ENCODE peak calls at places on chromosomes 5 and 9, in six cellular contexts. C is PC-3, Q is HL-60, Z is fibroblast of lung, H is HCT116, V is fibroblast of mammary gland. I is an unnamed sample.

GRCh38 chr9:132146015-132146414 is 15.8 kb upstream of the NTNG2 start:
- DNase-seq in Q (no peak), C (no peak), Z (no peak), H (no peak), V (no peak), I (no peak)

GRCh38 chr9:91063471-91063870 is 261.9 kb downstream of the SYK start:
- DNase-seq in C (no peak), Z (no peak), Q (no peak), V (no peak), H (no peak), I (no peak)

GRCh38 chr5:179371681-179372675 is 26.7 kb upstream of the ADAMTS2 start:
- DNase-seq in C (no peak), V (no peak), Q (no peak), Z (no peak), H (no peak), I (no peak)

GRCh38 chr5:135553688-135554462 is 18.1 kb upstream of the NEUROG1 start:
- DNase-seq in V (peak), C (peak), Q (no peak), H (peak), Z (no peak), I (peak)

GRCh38 chr9:129006328-129007034 is 21.6 kb downstream of the SH3GLB2 start:
- DNase-seq in Q (peak), Z (peak), V (peak), H (peak), C (peak), I (peak)

GRCh38 chr9:110291921-110292575 is 35.7 kb upstream of the TXN start:
- DNase-seq in V (no peak), Q (no peak), C (peak), H (no peak), Z (no peak), I (peak)

GRCh38 chr5:132947661-132948060 is 15.8 kb downstream of the AFF4 start:
- DNase-seq in Q (no peak), Z (no peak), H (no peak), V (peak), C (no peak), I (peak)

GRCh38 chr5:176812269-176813259 is 2.2 kb downstream of the UNC5A start:
- DNase-seq in H (no peak), Z (no peak), Q (peak), C (no peak), V (peak), I (peak)

GRCh38 chr9:137053944-137054931 is at the start of gene ENTPD2:
- DNase-seq in H (no peak), Q (no peak), C (peak), V (no peak), Z (no peak), I (peak)

GRCh38 chr5:9898319-9898718 is 268.2 kb upstream of the TAS2R1 start:
- DNase-seq in Q (peak), C (peak), Z (peak), H (peak), V (peak), I (peak)

GRCh38 chr5:148347706-148348105 is 12.3 kb downstream of the SPINK9 start:
- DNase-seq in C (peak), Q (no peak), V (no peak), H (no peak), Z (no peak), I (no peak)

GRCh38 chr9:70298245-70298771 is 39.5 kb downstream of the SMC5 start:
- DNase-seq in V (no peak), Q (no peak), C (peak), Z (no peak), H (no peak), I (no peak)

GRCh38 chr9:118957585-118957984 is 411.6 kb downstream of the BRINP1 start:
- DNase-seq in H (no peak), V (peak), Q (no peak), C (no peak), Z (no peak), I (no peak)

GRCh38 chr5:82886911-82887310 is 190.3 kb downstream of the TMEM167A start:
- DNase-seq in C (peak), V (no peak), Z (no peak), H (no peak), Q (no peak), I (no peak)

GRCh38 chr5:138538943-138539627 is 4.0 kb downstream of the ETF1 start:
- DNase-seq in C (no peak), Z (no peak), H (no peak), V (no peak), Q (no peak), I (no peak)

GRCh38 chr5:138539791-138540190 is 3.2 kb downstream of the ETF1 start:
- DNase-seq in Q (no peak), V (no peak), H (no peak), Z (no peak), C (no peak), I (no peak)

GRCh38 chr5:138533973-138534941 is 8.8 kb downstream of the ETF1 start:
- DNase-seq in V (no peak), Z (no peak), C (no peak), H (no peak), Q (no peak), I (no peak)

GRCh38 chr5:138536215-138536614 is 6.8 kb downstream of the ETF1 start:
- DNase-seq in H (no peak), C (no peak), Z (no peak), V (no peak), Q (no peak), I (no peak)

DNA sequence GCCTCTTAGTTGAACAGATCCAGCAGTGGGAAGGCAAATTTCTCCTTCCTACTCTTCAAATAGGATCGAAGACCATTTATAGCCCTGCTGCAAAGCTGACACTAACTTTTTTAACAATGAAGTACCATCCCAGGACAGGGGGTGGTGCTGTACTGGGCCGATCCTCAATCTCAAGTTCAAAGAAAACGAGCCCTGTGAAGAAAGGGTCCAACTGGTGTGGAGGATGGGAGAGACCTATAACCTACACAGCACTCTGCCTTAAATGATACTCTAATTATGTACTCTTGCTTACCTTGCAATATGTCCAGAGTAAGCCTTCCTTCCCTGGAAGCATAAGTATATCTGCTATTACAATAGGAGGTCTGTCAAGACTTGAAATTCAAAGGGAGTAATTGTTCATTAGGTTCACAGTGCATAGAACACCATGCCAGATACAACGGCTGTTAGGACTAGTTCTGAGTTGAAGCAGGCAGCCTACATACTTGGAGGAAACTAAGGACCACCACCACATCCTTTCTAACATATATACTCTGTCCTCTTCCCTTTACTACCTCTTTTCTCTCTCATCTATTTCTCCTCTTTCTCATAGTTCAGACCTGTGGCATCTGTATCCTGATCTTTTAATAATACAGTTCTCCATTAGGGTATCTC is 6.2 kb downstream of the ETF1 start:
- DNase-seq in Z (no peak), V (peak), C (no peak), H (no peak), Q (no peak), I (no peak)
- TF ChIP-seq CTCF in Z (peak), V (peak), C (peak), H (peak), Q (no peak), I (peak)

GRCh38 chr5:64210866-64211265 is 45.2 kb downstream of the RNF180 start:
- DNase-seq in H (no peak), V (peak), C (peak), Q (no peak), Z (peak), I (peak)

GRCh38 chr5:64206653-64207052 is 41.0 kb downstream of the RNF180 start:
- DNase-seq in Z (no peak), H (no peak), C (peak), Q (no peak), V (no peak), I (no peak)

GRCh38 chr5:64209353-64209752 is 43.7 kb downstream of the RNF180 start:
- DNase-seq in Q (no peak), H (no peak), C (no peak), V (no peak), Z (no peak), I (no peak)

GRCh38 chr5:64213568-64213967 is 47.9 kb downstream of the RNF180 start:
- DNase-seq in V (no peak), H (no peak), Z (no peak), Q (no peak), C (no peak), I (no peak)

DNA sequence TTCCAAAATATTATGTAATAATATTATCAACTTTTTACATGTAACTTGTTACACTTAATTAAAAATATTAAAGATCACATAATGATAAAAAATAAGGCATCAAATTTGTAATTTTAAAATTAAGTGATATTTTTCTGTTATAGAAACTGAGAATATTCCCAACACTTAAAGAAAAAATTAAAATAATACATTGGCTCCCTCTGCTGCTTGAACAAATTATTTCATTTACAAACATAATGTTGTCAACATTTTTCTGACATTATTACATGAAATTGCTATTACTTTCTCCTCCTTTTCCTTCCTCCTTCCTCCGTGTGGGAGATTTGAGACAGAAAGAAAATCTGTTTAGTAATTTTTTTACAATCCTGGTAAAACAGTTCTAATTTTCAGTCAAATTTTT is 42.3 kb downstream of the RNF180 start:
- DNase-seq in H (no peak), Q (no peak), V (peak), C (peak), Z (peak), I (peak)
- TF ChIP-seq CTCF in H (peak), Q (no peak), V (peak), C (peak), Z (peak), I (peak)

DNA sequence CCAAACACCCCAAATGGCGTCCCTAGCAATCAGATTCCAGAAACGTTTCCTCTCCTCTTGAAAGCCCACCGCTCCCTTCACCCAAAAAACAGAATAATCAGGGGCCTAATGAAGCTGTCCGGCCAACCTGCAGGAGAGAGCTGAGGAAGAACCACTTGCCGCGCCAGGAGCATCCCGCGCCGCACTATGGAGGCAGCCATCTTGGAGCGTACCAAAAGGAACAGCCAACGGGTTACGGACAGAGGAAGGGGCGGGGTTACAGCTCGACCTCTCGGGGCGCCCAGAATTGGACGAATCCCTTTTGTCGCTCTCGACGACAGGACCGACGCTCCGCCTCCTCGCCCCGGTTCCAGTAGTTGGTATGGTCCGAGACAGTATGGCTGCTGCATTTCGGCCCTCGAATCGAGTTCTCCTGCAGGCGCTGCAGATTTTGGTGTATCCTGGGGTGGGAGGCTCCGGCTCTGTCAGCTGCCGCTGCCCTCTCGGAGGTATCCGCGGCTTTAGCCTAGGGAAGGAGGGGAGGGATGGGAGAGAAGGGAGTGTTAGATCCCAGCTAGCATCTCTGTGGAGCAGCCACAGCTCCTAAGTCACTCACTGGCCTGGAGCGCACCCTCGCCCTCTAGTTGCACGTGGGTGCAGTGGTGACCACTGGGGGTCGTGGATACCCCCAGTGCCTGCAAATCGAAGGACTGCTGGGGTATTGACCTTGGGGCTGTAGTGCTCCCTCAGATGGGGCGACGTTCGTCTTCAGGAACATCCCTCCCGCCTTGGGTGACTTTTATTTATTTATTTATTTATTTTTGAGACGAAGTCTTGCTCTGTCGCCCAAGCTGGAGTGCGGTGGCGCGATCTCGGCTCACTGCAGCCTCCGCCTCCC is at the start of the genes MRPS27 and PTCD2:
- DNase-seq in V (peak), H (peak), Q (peak), C (peak), Z (peak), I (peak)
- TF ChIP-seq CTCF in V (peak), H (peak), Q (no peak), C (no peak), Z (peak), I (no peak)

GRCh38 chr9:34125681-34126206 is 754 bp downstream of the DCAF12 start:
- DNase-seq in C (peak), Z (peak), V (peak), Q (peak), H (no peak), I (peak)
- TF ChIP-seq CTCF in C (no peak), Z (peak), V (no peak), Q (no peak), H (no peak), I (no peak)

GRCh38 chr9:114382951-114383865 is 4.6 kb downstream of the AKNA start:
- DNase-seq in V (peak), C (no peak), Q (peak), Z (peak), H (no peak), I (no peak)
- TF ChIP-seq CTCF in V (peak), C (no peak), Q (peak), Z (peak), H (no peak), I (no peak)

GRCh38 chr5:181222630-181223040 is 446 bp upstream of the TRIM41 start:
- DNase-seq in V (no peak), C (no peak), Z (peak), H (no peak), Q (no peak), I (no peak)
- TF ChIP-seq CTCF in V (no peak), C (no peak), Z (no peak), H (no peak), Q (no peak), I (no peak)

DNA sequence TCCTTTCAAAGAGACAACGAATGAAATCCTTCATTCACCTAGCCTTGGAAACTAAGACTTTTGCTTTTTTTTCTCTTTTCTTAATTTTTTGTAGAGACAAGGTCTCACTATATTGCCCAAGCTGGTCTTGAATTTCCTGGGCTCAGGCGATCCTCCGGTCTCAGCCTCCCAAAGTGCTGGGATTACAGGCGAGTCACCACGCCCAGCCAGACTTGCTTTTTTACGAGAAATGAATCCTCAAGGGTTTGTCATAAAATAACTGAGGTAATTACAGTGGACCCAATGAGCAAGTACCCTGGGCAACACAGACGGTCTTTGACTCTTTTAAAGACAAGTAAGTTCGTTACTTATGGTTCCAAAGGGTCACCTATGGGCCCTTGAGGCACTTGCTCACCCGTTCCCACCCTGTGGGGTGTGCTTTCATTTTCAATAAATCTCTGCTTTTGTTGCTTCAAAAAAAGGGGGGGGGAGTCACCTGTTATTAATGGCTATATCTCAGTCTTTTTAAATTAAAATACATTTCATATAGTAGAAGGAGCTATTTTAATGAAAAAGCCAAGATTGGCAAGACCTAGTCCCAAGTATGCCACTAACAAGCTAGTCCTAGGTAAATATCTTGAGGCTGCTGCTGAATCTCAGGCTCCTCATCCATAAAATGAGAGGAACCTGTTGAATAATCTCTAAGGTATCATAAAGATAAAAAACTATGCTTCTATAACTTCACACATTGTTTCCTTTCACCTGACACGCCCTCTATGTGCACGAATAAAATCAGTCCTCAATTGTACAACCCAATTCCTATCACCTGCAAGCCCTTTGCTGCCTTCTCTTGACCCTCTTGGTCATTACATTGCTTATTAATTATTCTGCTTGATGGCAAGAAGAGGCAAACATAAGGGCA is 70.2 kb downstream of the TRPM6 start:
- DNase-seq in V (no peak), H (no peak), Z (no peak), C (peak), Q (no peak), I (no peak)
- TF ChIP-seq CTCF in V (no peak), H (no peak), Z (no peak), C (no peak), Q (no peak), I (no peak)

GRCh38 chr5:170427672-170428236 is 38.6 kb upstream of the KCNMB1 start:
- DNase-seq in H (no peak), Q (peak), V (peak), Z (peak), C (no peak), I (no peak)

GRCh38 chr5:170429014-170429413 is 39.8 kb upstream of the KCNMB1 start:
- DNase-seq in V (peak), Q (no peak), Z (peak), C (peak), H (no peak), I (no peak)

GRCh38 chr5:170424629-170425028 is 35.5 kb upstream of the KCNMB1 start:
- DNase-seq in C (no peak), V (no peak), Z (no peak), Q (no peak), H (no peak), I (no peak)

GRCh38 chr5:170426786-170427185 is 37.6 kb upstream of the KCNMB1 start:
- DNase-seq in V (no peak), Q (no peak), Z (no peak), C (no peak), H (no peak), I (no peak)

GRCh38 chr5:170426149-170426767 is 37.1 kb upstream of the KCNMB1 start:
- DNase-seq in H (no peak), V (no peak), Q (no peak), Z (no peak), C (no peak), I (no peak)
- TF ChIP-seq CTCF in H (peak), V (peak), Q (no peak), Z (no peak), C (no peak), I (no peak)